ENCODE peak calls at places on chromosomes 12 and 14, in six cellular contexts. C is Panc1, R is caudate nucleus, Y is HCT116, N is heart left ventricle, V is ascending aorta. I is an unnamed sample.

GRCh38 chr14:54343276-54344121 is 53.3 kb upstream of the CDKN3 start:
- DNase-seq in Y (no peak), C (no peak), R (no peak), N (no peak), V (no peak), I (no peak)

GRCh38 chr14:44846232-44846824 is 115.4 kb downstream of the KLHL28 start:
- DNase-seq in N (no peak), R (no peak), Y (peak), C (peak), V (no peak), I (no peak)

GRCh38 chr14:49950275-49951250 is 57.7 kb downstream of the ARF6 start:
- DNase-seq in V (no peak), N (no peak), Y (peak), R (no peak), C (no peak), I (no peak)

GRCh38 chr12:60487284-60487683 is 891.5 kb downstream of the SLC16A7 start:
- DNase-seq in N (no peak), V (no peak), C (no peak), Y (no peak), R (no peak), I (no peak)

GRCh38 chr14:100591453-100592371 is 4.5 kb upstream of the BEGAIN start:
- DNase-seq in N (no peak), Y (no peak), V (no peak), C (no peak), R (no peak), I (no peak)

GRCh38 chr14:31864937-31865855 is 211.9 kb upstream of the ARHGAP5 start:
- DNase-seq in C (no peak), V (no peak), N (no peak), Y (no peak), R (no peak), I (no peak)

GRCh38 chr14:75591987-75592575 is 13.7 kb downstream of the FLVCR2 start:
- DNase-seq in N (no peak), C (no peak), V (no peak), Y (no peak), R (no peak), I (no peak)

GRCh38 chr12:570237-570925 is 92.9 kb downstream of the NINJ2 start:
- DNase-seq in N (peak), Y (peak), C (peak), V (no peak), R (peak), I (no peak)

GRCh38 chr12:116604151-116604550 is 45.0 kb downstream of the MAP1LC3B2 start:
- DNase-seq in V (no peak), C (no peak), R (no peak), Y (no peak), N (no peak), I (no peak)

GRCh38 chr12:96427269-96427729 is 27.1 kb upstream of the CDK17 start:
- DNase-seq in V (no peak), R (peak), N (peak), C (peak), Y (peak), I (no peak)

GRCh38 chr14:24840204-24840893 is 206.4 kb upstream of the GZMB start:
- DNase-seq in N (no peak), R (no peak), Y (no peak), C (no peak), V (no peak), I (no peak)

GRCh38 chr12:95742586-95742985 is 48.0 kb downstream of the NTN4 start:
- DNase-seq in Y (no peak), R (peak), V (no peak), C (no peak), N (no peak), I (peak)

GRCh38 chr14:86787782-86788181 is 1205.2 kb downstream of the GALC start:
- DNase-seq in Y (no peak), R (no peak), V (no peak), N (no peak), C (no peak), I (no peak)

GRCh38 chr14:40981247-40981646 is 625.4 kb upstream of the LRFN5 start:
- DNase-seq in C (no peak), V (no peak), N (no peak), R (no peak), Y (no peak), I (no peak)

GRCh38 chr14:85333313-85333712 is 196.6 kb upstream of the FLRT2 start:
- DNase-seq in Y (no peak), R (no peak), V (no peak), N (no peak), C (no peak), I (no peak)

GRCh38 chr12:31629756-31630732 is 29.4 kb upstream of the ETFBKMT start:
- DNase-seq in R (no peak), C (no peak), V (no peak), Y (no peak), N (peak), I (no peak)

GRCh38 chr14:55782166-55782565 is 202.2 kb downstream of the KTN1 start:
- DNase-seq in N (no peak), V (no peak), C (no peak), Y (no peak), R (no peak), I (no peak)

GRCh38 chr14:85454183-85454813 is 75.6 kb upstream of the FLRT2 start:
- DNase-seq in C (no peak), Y (no peak), V (no peak), R (no peak), N (no peak), I (no peak)

GRCh38 chr12:47223848-47224213 is 144.1 kb upstream of the AMIGO2 start:
- DNase-seq in Y (no peak), N (no peak), V (no peak), R (no peak), C (no peak), I (no peak)

GRCh38 chr12:14384783-14385638 is 19.5 kb downstream of the ATF7IP start:
- DNase-seq in N (peak), R (peak), C (peak), V (no peak), Y (peak), I (no peak)

GRCh38 chr12:61362037-61362436 is 898.2 kb upstream of the USP15 start:
- DNase-seq in N (no peak), Y (no peak), R (no peak), C (no peak), V (no peak), I (no peak)

GRCh38 chr14:61698216-61698980 is 3.1 kb downstream of the HIF1A start:
- DNase-seq in C (no peak), N (no peak), V (no peak), Y (no peak), R (no peak), I (no peak)

GRCh38 chr12:14416658-14417057 is 51.2 kb downstream of the ATF7IP start:
- DNase-seq in R (no peak), Y (no peak), V (no peak), N (no peak), C (no peak), I (no peak)

GRCh38 chr12:100384549-100384916 is 27.7 kb downstream of the SLC17A8 start:
- DNase-seq in C (no peak), V (no peak), N (no peak), R (no peak), Y (no peak), I (no peak)

GRCh38 chr14:59664741-59665140 is 88.1 kb upstream of the CCDC175 start:
- DNase-seq in V (no peak), R (no peak), Y (no peak), N (no peak), C (no peak), I (no peak)

GRCh38 chr12:117024961-117025480 is 74.2 kb downstream of the TESC start:
- DNase-seq in C (no peak), Y (no peak), V (no peak), R (no peak), N (no peak), I (no peak)

GRCh38 chr12:124904306-124905098 is 9.9 kb downstream of the UBC start:
- DNase-seq in N (peak), C (no peak), R (peak), V (peak), Y (no peak), I (peak)

GRCh38 chr14:61253064-61253753 is 27.9 kb downstream of the TMEM30B start:
- DNase-seq in V (no peak), R (no peak), C (no peak), Y (no peak), N (no peak), I (no peak)

GRCh38 chr12:118842753-118843335 is 138.5 kb upstream of the SRRM4 start:
- DNase-seq in Y (no peak), N (no peak), R (peak), C (no peak), V (no peak), I (no peak)

GRCh38 chr14:47567273-47567672 is 108.1 kb downstream of the MDGA2 start:
- DNase-seq in C (no peak), Y (no peak), N (no peak), R (no peak), V (no peak), I (no peak)

GRCh38 chr12:46382425-46382973 is 9.9 kb upstream of the SLC38A2 start:
- DNase-seq in V (no peak), R (no peak), C (no peak), Y (no peak), N (no peak), I (no peak)

GRCh38 chr12:49428652-49429549 is 61.6 kb downstream of the SPATS2 start:
- DNase-seq in N (no peak), V (no peak), R (peak), Y (peak), C (no peak), I (no peak)

GRCh38 chr12:4562034-4562657 is at the start of gene DYRK4:
- DNase-seq in V (peak), Y (no peak), C (no peak), N (peak), R (peak), I (peak)

GRCh38 chr14:104794099-104794498 is 1.4 kb downstream of the AKT1 start:
- DNase-seq in N (peak), C (no peak), R (no peak), Y (no peak), V (no peak), I (no peak)

GRCh38 chr12:83893101-83893500 is 1019.5 kb downstream of the SLC6A15 start:
- DNase-seq in C (no peak), V (no peak), N (no peak), Y (no peak), R (no peak), I (no peak)

GRCh38 chr14:93186461-93186860 is 1.3 kb downstream of the LYSET start:
- DNase-seq in N (no peak), C (no peak), Y (no peak), V (no peak), R (no peak), I (no peak)

GRCh38 chr12:77754086-77754485 is 76.6 kb upstream of the NAV3 start:
- DNase-seq in C (no peak), Y (no peak), V (no peak), R (no peak), N (no peak), I (no peak)

GRCh38 chr12:26831959-26832816 is 806 bp downstream of the ITPR2 start:
- DNase-seq in C (peak), R (peak), V (no peak), N (peak), Y (peak), I (peak)

GRCh38 chr12:26646571-26646970 is 186.4 kb downstream of the ITPR2 start:
- DNase-seq in R (no peak), V (no peak), Y (no peak), C (no peak), N (no peak), I (no peak)

GRCh38 chr12:63877693-63878092 is 33.2 kb downstream of the SRGAP1 start:
- DNase-seq in C (no peak), Y (no peak), R (no peak), N (no peak), V (no peak), I (no peak)
- H3K27ac ChIP-seq in C (peak), Y (no peak), R (no peak), N (no peak), V (no peak), I (no peak)

GRCh38 chr12:110403975-110404675 is 617 bp upstream of the ANAPC7 start:
- DNase-seq in R (peak), Y (peak), C (peak), N (peak), V (no peak), I (peak)
- H3K27ac ChIP-seq in R (peak), Y (peak), C (peak), N (peak), V (peak), I (peak)

GRCh38 chr14:73468808-73469386 is 10.6 kb upstream of the NUMB start:
- DNase-seq in V (no peak), Y (no peak), N (no peak), R (no peak), C (no peak), I (no peak)

GRCh38 chr14:73467377-73467776 is 9.0 kb upstream of the NUMB start:
- DNase-seq in R (no peak), N (peak), C (no peak), Y (no peak), V (no peak), I (no peak)

GRCh38 chr14:73467800-73468199 is 9.5 kb upstream of the NUMB start:
- DNase-seq in V (no peak), Y (no peak), C (no peak), N (no peak), R (no peak), I (no peak)

GRCh38 chr14:73463411-73463810 is 5.1 kb upstream of the NUMB start:
- DNase-seq in C (peak), N (peak), Y (no peak), V (peak), R (no peak), I (no peak)

GRCh38 chr14:73465833-73466532 is 7.6 kb upstream of the NUMB start:
- DNase-seq in R (no peak), C (no peak), N (no peak), V (no peak), Y (no peak), I (no peak)
- H3K27ac ChIP-seq in R (peak), C (no peak), N (peak), V (no peak), Y (no peak), I (peak)

GRCh38 chr14:81330619-81331122 is 69.5 kb downstream of the STON2 start:
- DNase-seq in Y (no peak), R (no peak), N (no peak), C (no peak), V (no peak), I (no peak)
- H3K27ac ChIP-seq in Y (no peak), R (peak), N (no peak), C (no peak), V (no peak), I (no peak)

DNA sequence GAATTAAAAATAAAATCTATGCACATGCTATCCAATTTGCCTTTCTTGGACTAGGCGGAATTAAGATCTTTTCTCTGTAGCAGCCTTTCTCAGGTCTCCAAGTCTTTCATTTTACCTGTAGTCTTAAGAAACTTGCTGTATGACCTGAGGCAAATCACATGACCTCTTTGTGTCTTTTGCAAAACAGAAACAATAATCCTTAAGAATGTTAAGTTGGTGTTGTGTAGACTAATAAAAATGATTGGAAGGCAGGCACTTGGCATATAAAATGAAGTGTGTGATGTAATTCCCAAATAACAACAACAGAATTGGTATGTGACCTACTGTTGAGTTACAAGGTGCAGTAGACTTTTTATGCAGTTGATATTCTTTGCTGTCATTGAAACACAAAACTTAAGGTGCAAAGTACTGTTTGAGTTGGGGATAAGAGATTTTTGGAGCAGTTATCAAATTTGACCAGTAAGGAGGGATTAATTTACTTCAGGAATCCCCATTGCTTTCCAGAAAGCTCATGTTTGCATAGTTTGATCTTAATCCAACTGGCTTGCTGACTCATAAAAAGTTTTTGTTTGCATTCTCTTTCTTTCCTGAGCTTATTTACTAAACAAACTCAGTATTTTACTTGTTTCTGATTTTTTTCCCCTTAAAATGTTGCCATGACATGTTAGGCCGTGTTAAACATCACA is 51.4 kb downstream of the SUSD6 start:
- DNase-seq in C (no peak), Y (no peak), R (no peak), V (no peak), N (no peak), I (no peak)
- H3K27ac ChIP-seq in C (peak), Y (no peak), R (no peak), V (peak), N (peak), I (no peak)

DNA sequence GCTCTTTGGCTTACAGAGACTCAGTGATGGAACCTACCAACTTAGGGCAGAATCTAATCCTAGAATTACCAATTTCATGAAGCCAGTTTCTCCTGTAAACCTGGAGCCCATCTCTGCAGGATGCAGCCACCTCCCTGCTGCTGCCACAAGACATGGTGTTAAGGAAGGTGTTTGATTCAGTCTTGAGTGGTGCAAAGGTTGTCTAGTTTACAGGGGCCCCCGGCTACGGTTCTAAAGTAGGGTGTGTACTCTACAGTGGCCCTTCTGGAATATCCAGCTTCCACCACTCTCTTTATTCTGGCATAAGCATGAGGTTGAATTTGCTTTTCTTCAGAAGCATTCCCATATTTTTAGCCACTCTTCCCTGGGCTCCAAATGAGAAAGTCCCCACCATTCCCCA is 154.1 kb upstream of the GRIP1 start:
- DNase-seq in V (no peak), C (no peak), R (no peak), N (no peak), Y (no peak), I (no peak)
- H3K27ac ChIP-seq in V (no peak), C (no peak), R (no peak), N (no peak), Y (no peak), I (no peak)

DNA sequence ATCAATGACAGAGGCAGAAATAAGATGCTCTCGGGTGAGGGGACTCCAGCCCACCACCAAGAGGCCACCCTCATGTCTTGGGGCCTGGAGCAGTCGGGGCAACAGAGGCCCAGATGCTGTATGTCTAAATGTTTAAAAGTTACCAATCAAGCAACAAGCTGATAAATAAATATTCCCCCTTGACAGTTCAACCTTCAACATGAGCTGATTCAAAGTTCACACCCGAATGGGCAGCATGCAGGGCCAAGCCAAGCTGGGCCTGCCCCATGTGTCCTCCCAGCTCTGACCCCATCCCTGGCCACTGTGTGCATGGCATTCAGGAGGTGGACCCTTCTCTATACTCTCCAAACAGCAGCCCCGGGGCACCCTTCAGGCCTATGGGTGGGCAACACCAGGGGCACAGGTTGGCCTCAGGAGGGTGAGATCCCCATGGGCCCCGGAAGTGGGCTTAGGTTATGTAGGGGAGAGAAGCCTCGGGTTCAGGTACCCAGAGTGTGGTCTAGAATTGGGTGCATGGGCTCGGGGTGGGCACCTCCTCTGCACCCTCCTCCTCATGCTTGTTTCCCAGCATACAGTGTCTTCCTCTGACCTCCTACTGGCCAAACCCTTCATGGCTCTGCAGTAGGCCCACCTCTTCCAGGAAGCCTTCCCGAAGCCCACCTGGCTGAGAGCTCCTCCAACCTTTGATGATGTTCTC is 31.6 kb upstream of the BCL7A start:
- DNase-seq in R (no peak), V (no peak), N (no peak), C (no peak), Y (no peak), I (no peak)
- H3K27ac ChIP-seq in R (no peak), V (no peak), N (no peak), C (no peak), Y (no peak), I (no peak)

GRCh38 chr12:93186131-93186530 is 191.6 kb upstream of the NUDT4 start:
- DNase-seq in N (no peak), R (no peak), Y (no peak), V (no peak), C (no peak), I (no peak)

GRCh38 chr12:93183940-93184663 is 193.6 kb upstream of the NUDT4 start:
- DNase-seq in C (no peak), N (peak), V (no peak), Y (no peak), R (no peak), I (no peak)

GRCh38 chr12:93185369-93185741 is 192.4 kb upstream of the NUDT4 start:
- DNase-seq in V (no peak), Y (no peak), N (no peak), C (no peak), R (no peak), I (no peak)

GRCh38 chr12:93186621-93187020 is 191.1 kb upstream of the NUDT4 start:
- DNase-seq in Y (no peak), C (no peak), N (no peak), R (no peak), V (no peak), I (no peak)

DNA sequence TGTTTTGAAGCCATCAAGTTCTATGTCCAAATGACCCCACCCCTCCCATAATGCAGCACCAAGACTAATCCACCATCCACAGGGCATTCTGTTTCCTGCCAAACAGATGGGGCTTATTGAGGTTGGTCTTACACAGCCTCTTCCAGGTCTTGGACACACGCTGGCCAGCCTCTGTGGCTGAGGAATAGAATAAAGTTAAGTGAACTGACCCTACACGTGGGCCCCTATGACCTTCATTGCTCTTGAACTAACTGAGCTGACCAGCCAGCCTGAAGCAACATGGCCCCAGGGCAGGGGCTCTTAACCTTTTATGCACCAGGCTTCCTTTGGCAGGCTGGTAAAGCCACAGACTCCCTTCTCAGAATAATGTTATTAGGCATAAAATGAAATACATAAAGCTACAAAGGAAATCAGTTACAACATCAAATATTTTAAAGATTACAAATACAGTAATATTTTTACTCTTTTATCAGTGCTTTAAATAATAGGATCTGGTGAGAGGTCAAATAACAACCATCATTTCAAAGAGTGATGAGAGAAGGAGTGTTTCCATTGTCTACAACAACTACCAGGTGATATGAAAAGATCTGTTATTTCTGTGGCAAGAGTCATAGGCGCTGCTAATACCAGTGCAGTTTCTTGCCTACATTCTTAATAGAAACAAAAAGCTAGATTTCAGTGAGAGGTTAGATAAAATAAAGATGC is 192.9 kb upstream of the NUDT4 start:
- DNase-seq in R (no peak), C (no peak), Y (no peak), N (no peak), V (no peak), I (no peak)
- H3K27ac ChIP-seq in R (peak), C (no peak), Y (no peak), N (peak), V (peak), I (peak)

GRCh38 chr12:69442894-69443293 is 27.3 kb upstream of the FRS2 start:
- DNase-seq in Y (no peak), N (no peak), R (no peak), C (peak), V (no peak), I (no peak)
- H3K27ac ChIP-seq in Y (no peak), N (no peak), R (no peak), C (no peak), V (no peak), I (no peak)